ENCODE peak calls at places on chromosomes 12 and 14, in six cellular contexts. One of them, this sample, is unnamed.

GRCh38 chr12:120984351-120984898 is 6.1 kb downstream of the HNF1A start:
- DNase-seq in H9: no peak
- DNase-seq in neural progenitor cell: no peak
- DNase-seq in tibial nerve: no peak
- DNase-seq in right lobe of liver: peak; percentile 89
- DNase-seq in hepatocyte: peak; percentile 81
- DNase-seq in this sample: no peak

GRCh38 chr14:92502541-92503286 is 10.9 kb upstream of the RIN3 start:
- DNase-seq in hepatocyte: no peak
- DNase-seq in neural progenitor cell: no peak
- DNase-seq in right lobe of liver: no peak
- DNase-seq in tibial nerve: no peak
- DNase-seq in H9: no peak
- DNase-seq in this sample: no peak

GRCh38 chr14:43184540-43184939 is 1322.5 kb downstream of the FSCB start:
- DNase-seq in H9: peak; percentile 50
- DNase-seq in tibial nerve: no peak
- DNase-seq in right lobe of liver: no peak
- DNase-seq in hepatocyte: no peak
- DNase-seq in neural progenitor cell: peak; percentile 1
- DNase-seq in this sample: no peak

GRCh38 chr12:108193922-108194321 is 64.8 kb downstream of the WSCD2 start:
- DNase-seq in right lobe of liver: no peak
- DNase-seq in H9: no peak
- DNase-seq in hepatocyte: peak; percentile 62
- DNase-seq in tibial nerve: peak; percentile 21
- DNase-seq in neural progenitor cell: peak; percentile 70
- DNase-seq in this sample: no peak

GRCh38 chr12:95605875-95606274 is 54.6 kb upstream of the USP44 start:
- DNase-seq in neural progenitor cell: no peak
- DNase-seq in H9: no peak
- DNase-seq in hepatocyte: no peak
- DNase-seq in right lobe of liver: no peak
- DNase-seq in tibial nerve: no peak
- DNase-seq in this sample: no peak

GRCh38 chr14:44170099-44170498 is 337.0 kb downstream of the FSCB start:
- DNase-seq in right lobe of liver: no peak
- DNase-seq in hepatocyte: no peak
- DNase-seq in tibial nerve: no peak
- DNase-seq in H9: no peak
- DNase-seq in neural progenitor cell: no peak
- DNase-seq in this sample: no peak

GRCh38 chr12:114694436-114695304 is 10.7 kb upstream of the TBX3 start:
- DNase-seq in right lobe of liver: no peak
- DNase-seq in H9: no peak
- DNase-seq in tibial nerve: no peak
- DNase-seq in neural progenitor cell: peak; percentile 15
- DNase-seq in hepatocyte: no peak
- DNase-seq in this sample: no peak

GRCh38 chr12:24909667-24910066 is 39.2 kb downstream of the BCAT1 start:
- DNase-seq in tibial nerve: peak; percentile 77
- DNase-seq in neural progenitor cell: no peak
- DNase-seq in hepatocyte: peak; percentile 45
- DNase-seq in right lobe of liver: no peak
- DNase-seq in H9: no peak
- DNase-seq in this sample: no peak

GRCh38 chr12:123937707-123938600 is 34.7 kb downstream of the CCDC92 start:
- DNase-seq in tibial nerve: no peak
- DNase-seq in right lobe of liver: no peak
- DNase-seq in neural progenitor cell: no peak
- DNase-seq in hepatocyte: no peak
- DNase-seq in H9: no peak
- DNase-seq in this sample: no peak

GRCh38 chr14:41377926-41378325 is 228.8 kb upstream of the LRFN5 start:
- DNase-seq in right lobe of liver: no peak
- DNase-seq in neural progenitor cell: no peak
- DNase-seq in H9: no peak
- DNase-seq in tibial nerve: no peak
- DNase-seq in hepatocyte: no peak
- DNase-seq in this sample: no peak

GRCh38 chr12:121697093-121697698 is 15.4 kb upstream of the TMEM120B start:
- DNase-seq in H9: no peak
- DNase-seq in tibial nerve: peak; percentile 75
- DNase-seq in neural progenitor cell: peak; percentile 76
- DNase-seq in hepatocyte: peak; percentile 78
- DNase-seq in right lobe of liver: no peak
- DNase-seq in this sample: no peak

GRCh38 chr14:79665556-79665955 is 545.7 kb downstream of the DIO2 start:
- DNase-seq in tibial nerve: no peak
- DNase-seq in right lobe of liver: no peak
- DNase-seq in H9: no peak
- DNase-seq in neural progenitor cell: no peak
- DNase-seq in hepatocyte: no peak
- DNase-seq in this sample: no peak

GRCh38 chr12:31896514-31897039 is 62.6 kb upstream of the RESF1 start:
- DNase-seq in H9: no peak
- DNase-seq in neural progenitor cell: no peak
- DNase-seq in right lobe of liver: no peak
- DNase-seq in tibial nerve: peak; percentile 32
- DNase-seq in hepatocyte: peak; percentile 60
- DNase-seq in this sample: no peak

GRCh38 chr14:99995700-99996356 is 69.4 kb upstream of the EVL start:
- DNase-seq in tibial nerve: peak; percentile 83
- DNase-seq in neural progenitor cell: peak; percentile 76
- DNase-seq in H9: peak; percentile 77
- DNase-seq in right lobe of liver: peak; percentile 62
- DNase-seq in hepatocyte: peak; percentile 65
- DNase-seq in this sample: no peak

GRCh38 chr12:122980192-122981035 is at the start of gene ARL6IP4:
- DNase-seq in tibial nerve: no peak
- DNase-seq in neural progenitor cell: peak; percentile 80
- DNase-seq in right lobe of liver: peak; percentile 77
- DNase-seq in H9: no peak
- DNase-seq in hepatocyte: peak; percentile 82
- DNase-seq in this sample: no peak

GRCh38 chr12:93571360-93571853 is 1.1 kb upstream of the SOCS2 start:
- DNase-seq in right lobe of liver: peak; percentile 88
- DNase-seq in H9: peak; percentile 94
- DNase-seq in neural progenitor cell: peak; percentile 80
- DNase-seq in tibial nerve: peak; percentile 35
- DNase-seq in hepatocyte: peak; percentile 78
- DNase-seq in this sample: peak; percentile 83

GRCh38 chr12:125143491-125143890 is 78.3 kb downstream of the AACS start:
- DNase-seq in tibial nerve: no peak
- DNase-seq in neural progenitor cell: no peak
- DNase-seq in H9: no peak
- DNase-seq in hepatocyte: no peak
- DNase-seq in right lobe of liver: no peak
- DNase-seq in this sample: no peak
- TF ChIP-seq CTCF in tibial nerve: no peak
- TF ChIP-seq CTCF in neural progenitor cell: no peak
- TF ChIP-seq CTCF in H9: no peak
- TF ChIP-seq CTCF in hepatocyte: no peak
- TF ChIP-seq CTCF in right lobe of liver: no peak
- TF ChIP-seq CTCF in this sample: no peak

DNA sequence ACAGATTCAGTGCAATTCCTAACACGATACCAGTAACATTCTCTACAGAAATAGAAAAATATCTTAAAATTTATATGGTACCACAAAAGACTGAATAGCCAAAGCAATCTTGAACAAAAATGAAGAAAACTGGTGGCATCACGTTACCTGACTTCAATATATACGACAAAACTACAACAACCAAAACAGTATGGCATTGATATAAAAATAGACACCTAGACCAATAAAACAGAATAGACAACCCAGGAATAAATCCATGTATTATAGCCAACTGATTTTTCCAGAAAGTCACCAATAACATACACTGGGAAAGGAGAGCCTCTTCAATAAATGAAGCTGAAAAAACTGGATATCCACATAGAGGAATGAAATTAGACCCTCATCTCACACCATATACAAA is 5.7 kb downstream of the KLRK1 start:
- DNase-seq in neural progenitor cell: no peak
- DNase-seq in hepatocyte: no peak
- DNase-seq in tibial nerve: no peak
- DNase-seq in right lobe of liver: no peak
- DNase-seq in H9: no peak
- DNase-seq in this sample: no peak
- TF ChIP-seq CTCF in neural progenitor cell: no peak
- TF ChIP-seq CTCF in hepatocyte: no peak
- TF ChIP-seq CTCF in tibial nerve: no peak
- TF ChIP-seq CTCF in right lobe of liver: no peak
- TF ChIP-seq CTCF in H9: no peak
- TF ChIP-seq CTCF in this sample: no peak

GRCh38 chr14:52650774-52651173 is 44.6 kb downstream of the ERO1A start:
- DNase-seq in H9: no peak
- DNase-seq in right lobe of liver: no peak
- DNase-seq in tibial nerve: no peak
- DNase-seq in hepatocyte: no peak
- DNase-seq in neural progenitor cell: peak; percentile 8
- DNase-seq in this sample: no peak
- TF ChIP-seq CTCF in H9: no peak
- TF ChIP-seq CTCF in right lobe of liver: no peak
- TF ChIP-seq CTCF in tibial nerve: no peak
- TF ChIP-seq CTCF in hepatocyte: no peak
- TF ChIP-seq CTCF in neural progenitor cell: no peak
- TF ChIP-seq CTCF in this sample: no peak

GRCh38 chr12:6104027-6104426 is 20.4 kb downstream of the VWF start:
- DNase-seq in hepatocyte: no peak
- DNase-seq in right lobe of liver: no peak
- DNase-seq in H9: no peak
- DNase-seq in neural progenitor cell: no peak
- DNase-seq in tibial nerve: no peak
- DNase-seq in this sample: no peak

GRCh38 chr12:6104842-6105241 is 19.6 kb downstream of the VWF start:
- DNase-seq in hepatocyte: no peak
- DNase-seq in H9: no peak
- DNase-seq in tibial nerve: no peak
- DNase-seq in right lobe of liver: no peak
- DNase-seq in neural progenitor cell: no peak
- DNase-seq in this sample: no peak

GRCh38 chr12:6110006-6110405 is 14.5 kb downstream of the VWF start:
- DNase-seq in hepatocyte: no peak
- DNase-seq in H9: no peak
- DNase-seq in tibial nerve: no peak
- DNase-seq in right lobe of liver: no peak
- DNase-seq in neural progenitor cell: no peak
- DNase-seq in this sample: no peak

GRCh38 chr12:6112004-6112403 is 12.5 kb downstream of the VWF start:
- DNase-seq in H9: no peak
- DNase-seq in tibial nerve: no peak
- DNase-seq in hepatocyte: no peak
- DNase-seq in neural progenitor cell: no peak
- DNase-seq in right lobe of liver: no peak
- DNase-seq in this sample: no peak

GRCh38 chr12:6106208-6106607 is 18.3 kb downstream of the VWF start:
- DNase-seq in neural progenitor cell: no peak
- DNase-seq in hepatocyte: no peak
- DNase-seq in right lobe of liver: no peak
- DNase-seq in tibial nerve: no peak
- DNase-seq in H9: no peak
- DNase-seq in this sample: no peak
- TF ChIP-seq CTCF in neural progenitor cell: no peak
- TF ChIP-seq CTCF in hepatocyte: no peak
- TF ChIP-seq CTCF in right lobe of liver: no peak
- TF ChIP-seq CTCF in tibial nerve: no peak
- TF ChIP-seq CTCF in H9: no peak
- TF ChIP-seq CTCF in this sample: no peak

GRCh38 chr12:4587108-4587507 is 25.1 kb downstream of the DYRK4 start:
- DNase-seq in neural progenitor cell: no peak
- DNase-seq in right lobe of liver: no peak
- DNase-seq in tibial nerve: no peak
- DNase-seq in hepatocyte: no peak
- DNase-seq in H9: peak; percentile 82
- DNase-seq in this sample: no peak

GRCh38 chr12:4584281-4584680 is 22.3 kb downstream of the DYRK4 start:
- DNase-seq in H9: no peak
- DNase-seq in right lobe of liver: no peak
- DNase-seq in hepatocyte: no peak
- DNase-seq in neural progenitor cell: no peak
- DNase-seq in tibial nerve: no peak
- DNase-seq in this sample: no peak

GRCh38 chr12:4588916-4589315 is 26.9 kb downstream of the DYRK4 start:
- DNase-seq in hepatocyte: no peak
- DNase-seq in neural progenitor cell: no peak
- DNase-seq in H9: no peak
- DNase-seq in tibial nerve: no peak
- DNase-seq in right lobe of liver: no peak
- DNase-seq in this sample: no peak

GRCh38 chr12:4584896-4585295 is 22.9 kb downstream of the DYRK4 start:
- DNase-seq in tibial nerve: no peak
- DNase-seq in hepatocyte: no peak
- DNase-seq in neural progenitor cell: no peak
- DNase-seq in right lobe of liver: no peak
- DNase-seq in H9: no peak
- DNase-seq in this sample: no peak

DNA sequence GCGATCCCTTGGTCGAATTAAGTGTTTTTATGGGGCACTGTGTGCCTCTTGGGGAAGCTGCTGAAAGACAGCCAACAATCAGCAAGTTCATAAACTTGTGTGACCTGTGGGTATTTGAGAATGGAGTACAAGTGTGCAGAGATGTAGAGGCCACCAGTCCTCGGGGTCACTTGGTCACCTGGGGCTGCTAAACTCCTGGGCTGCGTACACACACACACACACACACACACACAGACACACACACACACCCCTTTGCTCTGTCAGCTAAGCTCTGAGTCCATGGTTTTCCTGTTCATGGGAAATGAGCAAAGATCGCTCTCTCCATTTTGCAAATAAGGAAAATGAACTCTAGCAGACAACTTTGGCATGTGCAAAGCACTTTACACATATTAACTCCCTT is 24.5 kb downstream of the DYRK4 start:
- DNase-seq in right lobe of liver: no peak
- DNase-seq in tibial nerve: no peak
- DNase-seq in neural progenitor cell: no peak
- DNase-seq in hepatocyte: no peak
- DNase-seq in H9: no peak
- DNase-seq in this sample: no peak
- TF ChIP-seq CTCF in right lobe of liver: no peak
- TF ChIP-seq CTCF in tibial nerve: no peak
- TF ChIP-seq CTCF in neural progenitor cell: no peak
- TF ChIP-seq CTCF in hepatocyte: no peak
- TF ChIP-seq CTCF in H9: no peak
- TF ChIP-seq CTCF in this sample: no peak

This sample was measured in type B pancreatic cell.